ENCODE peak calls at places on chromosomes 3 and 15, in nine cellular contexts. F is tibial artery; W is NB4; H is H7; K is Peyer's patch; P is effector memory CD4-positive, alpha-beta T cell; G is lower leg skin; Q is coronary artery; D is neural progenitor cell. A is an unnamed sample.
A peak's percentile ranks its signal among the peaks of the same experiment; 100 is the strongest.

GRCh38 chr15:82808634-82809041 is 790 bp upstream of the WHAMM start:
- DNase-seq in F (no peak), W (no peak), H (no peak), K (no peak), P (no peak), G (no peak), Q (no peak), D (no peak), A (no peak)

GRCh38 chr15:34581043-34581365 is 2.4 kb downstream of the GOLGA8B start:
- DNase-seq in F (no peak), W (no peak), H (no peak), K (no peak), P (no peak), G (no peak), Q (no peak), D (no peak), A (no peak)

GRCh38 chr3:192878374-192878773 is 39.3 kb downstream of the MB21D2 start:
- DNase-seq in F (no peak), W (no peak), H (no peak), K (no peak), P (no peak), G (no peak), Q (no peak), D (no peak), A (no peak)

GRCh38 chr3:63523100-63523499 is 129.4 kb upstream of the SNTN start:
- DNase-seq in F (no peak), W (peak; percentile 2), H (peak; percentile 15), K (no peak), P (no peak), G (no peak), Q (no peak), D (peak; percentile 23), A (no peak)

GRCh38 chr3:141346839-141347238 is 21.5 kb upstream of the ZBTB38 start:
- DNase-seq in F (no peak), W (no peak), H (no peak), K (no peak), P (no peak), G (no peak), Q (no peak), D (no peak), A (no peak)

GRCh38 chr3:70899816-70900215 is 587.4 kb upstream of the MDFIC2 start:
- DNase-seq in F (no peak), W (no peak), H (no peak), K (no peak), P (no peak), G (no peak), Q (no peak), D (no peak), A (no peak)

GRCh38 chr3:194137314-194138097 is 1.6 kb downstream of the HES1 start:
- DNase-seq in F (peak; percentile 92), W (peak; percentile 65), H (peak; percentile 87), K (peak; percentile 90), P (peak; percentile 16), G (peak; percentile 54), Q (peak; percentile 87), D (peak; percentile 66), A (no peak)

GRCh38 chr15:57743424-57743823 is 36.9 kb downstream of the POLR2M start:
- DNase-seq in F (no peak), W (peak; percentile 21), H (peak; percentile 26), K (no peak), P (no peak), G (no peak), Q (no peak), D (peak; percentile 59), A (no peak)

GRCh38 chr3:23834082-23834870 is 28.5 kb downstream of the UBE2E1 start:
- DNase-seq in F (no peak), W (peak; percentile 51), H (no peak), K (no peak), P (no peak), G (no peak), Q (no peak), D (no peak), A (no peak)

GRCh38 chr15:74044267-74045110 is 37.9 kb downstream of the GOLGA6A start:
- DNase-seq in F (peak; percentile 78), W (no peak), H (no peak), K (no peak), P (no peak), G (no peak), Q (peak; percentile 79), D (no peak), A (no peak)

GRCh38 chr3:138911621-138912020 is 35.3 kb downstream of the FOXL2 start:
- DNase-seq in F (no peak), W (no peak), H (no peak), K (no peak), P (no peak), G (no peak), Q (no peak), D (no peak), A (no peak)

GRCh38 chr3:171508206-171508605 is 48.0 kb upstream of the TNIK start:
- DNase-seq in F (no peak), W (no peak), H (no peak), K (no peak), P (no peak), G (no peak), Q (no peak), D (no peak), A (no peak)

GRCh38 chr3:171834461-171834801 is 8.7 kb upstream of the TMEM212 start:
- DNase-seq in F (no peak), W (no peak), H (no peak), K (no peak), P (no peak), G (no peak), Q (no peak), D (no peak), A (no peak)

GRCh38 chr15:85171736-85172135 is 190.1 kb downstream of the PDE8A start:
- DNase-seq in F (no peak), W (no peak), H (no peak), K (no peak), P (no peak), G (no peak), Q (no peak), D (no peak), A (no peak)
- H3K4me3 ChIP-seq in F (no peak overlapping the region), W (no peak overlapping the region), H (no peak overlapping the region), K (no peak overlapping the region), P (no peak overlapping the region), G (no peak overlapping the region), Q (no peak overlapping the region), D (no peak overlapping the region), A (no peak overlapping the region)

DNA sequence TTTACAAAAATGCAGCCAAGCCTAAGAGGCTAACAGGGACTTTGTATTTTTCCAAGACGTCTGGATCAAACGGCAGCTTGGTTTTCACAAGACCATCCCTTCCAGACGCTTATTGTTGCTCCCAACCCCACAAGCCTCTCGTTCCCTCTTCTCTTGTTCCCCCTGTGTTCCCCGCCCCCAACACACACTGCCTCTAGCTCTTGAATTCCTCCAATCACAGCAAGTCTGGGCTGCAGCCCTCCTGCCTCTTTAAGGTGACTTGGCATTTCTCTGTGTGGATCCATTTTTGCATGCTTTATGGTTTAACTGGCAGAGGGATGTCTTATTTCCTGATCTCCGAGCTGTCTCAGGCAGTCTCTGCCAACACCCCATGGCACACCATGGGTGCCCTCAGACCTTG is 182.2 kb downstream of the ABHD5 start:
- DNase-seq in F (no peak), W (no peak), H (no peak), K (no peak), P (no peak), G (no peak), Q (no peak), D (no peak), A (no peak)
- H3K4me3 ChIP-seq in F (no peak overlapping the region), W (no peak overlapping the region), H (no peak overlapping the region), K (no peak overlapping the region), P (no peak overlapping the region), G (no peak overlapping the region), Q (no peak overlapping the region), D (no peak overlapping the region), A (no peak overlapping the region)

GRCh38 chr15:32819406-32819930 is 101.7 kb downstream of the GREM1 start:
- DNase-seq in F (no peak), W (no peak), H (no peak), K (no peak), P (no peak), G (no peak), Q (no peak), D (no peak), A (no peak)
- H3K4me3 ChIP-seq in F (no peak overlapping the region), W (no peak overlapping the region), H (no peak overlapping the region), K (no peak overlapping the region), P (no peak overlapping the region), G (no peak overlapping the region), Q (no peak overlapping the region), D (no peak overlapping the region), A (peak overlapping the region; percentile 17)

GRCh38 chr3:69182588-69183299 is 60.3 kb upstream of the LMOD3 start:
- DNase-seq in F (no peak), W (no peak), H (no peak), K (no peak), P (no peak), G (no peak), Q (no peak), D (no peak), A (peak; percentile 68)
- H3K4me3 ChIP-seq in F (no peak overlapping the region), W (no peak overlapping the region), H (no peak overlapping the region), K (no peak overlapping the region), P (no peak overlapping the region), G (no peak overlapping the region), Q (no peak overlapping the region), D (no peak overlapping the region), A (no peak overlapping the region)